ENCODE peak calls at places on chromosomes 5 and 9, in nine cellular contexts. P, B, E, D, A, N, C, G and S are unnamed samples.

GRCh38 chr9:129406278-129407225 is 214.3 kb downstream of the C9orf50 start:
- DNase-seq in P (peak; percentile 95), B (no peak), E (no peak), D (no peak), A (peak; percentile 67), N (no peak), C (no peak), G (no peak), S (no peak)

GRCh38 chr5:149223081-149223848 is 48.4 kb upstream of the AFAP1L1 start:
- DNase-seq in P (no peak), B (no peak), E (no peak), D (no peak), A (no peak), N (no peak), C (no peak), G (no peak), S (no peak)

GRCh38 chr9:78677326-78677725 is 380.4 kb downstream of the PSAT1 start:
- DNase-seq in P (no peak), B (no peak), E (no peak), D (no peak), A (no peak), N (no peak), C (no peak), G (no peak), S (no peak)

GRCh38 chr9:109794361-109795012 is 14.5 kb downstream of the PALM2AKAP2 start:
- DNase-seq in P (no peak), B (no peak), E (no peak), D (no peak), A (no peak), N (no peak), C (no peak), G (no peak), S (no peak)

GRCh38 chr9:109652971-109653370 is 127.0 kb upstream of the PALM2AKAP2 start:
- DNase-seq in P (no peak), B (no peak), E (no peak), D (no peak), A (no peak), N (peak; percentile 5), C (no peak), G (peak; percentile 10), S (no peak)

GRCh38 chr5:85843535-85843934 is 774.2 kb upstream of the COX7C start:
- DNase-seq in P (no peak), B (no peak), E (no peak), D (no peak), A (no peak), N (no peak), C (no peak), G (no peak), S (peak; percentile 46)

GRCh38 chr5:126124706-126125345 is 298.4 kb upstream of the GRAMD2B start:
- DNase-seq in P (no peak), B (no peak), E (no peak), D (no peak), A (no peak), N (no peak), C (no peak), G (no peak), S (no peak)

GRCh38 chr5:2876183-2876582 is 124.7 kb upstream of the IRX2 start:
- DNase-seq in P (no peak), B (peak; percentile 64), E (no peak), D (no peak), A (no peak), N (no peak), C (no peak), G (no peak), S (peak; percentile 32)

GRCh38 chr5:132134384-132134783 is 60.8 kb downstream of the CSF2 start:
- DNase-seq in P (no peak), B (no peak), E (no peak), D (no peak), A (no peak), N (peak; percentile 15), C (no peak), G (peak; percentile 8), S (no peak)

GRCh38 chr5:77768978-77769377 is 7.2 kb downstream of the TBCA start:
- DNase-seq in P (no peak), B (no peak), E (no peak), D (no peak), A (no peak), N (no peak), C (no peak), G (no peak), S (no peak)

GRCh38 chr5:105752801-105753200 is 1917.9 kb downstream of the EFNA5 start:
- DNase-seq in P (no peak), B (no peak), E (no peak), D (no peak), A (no peak), N (no peak), C (no peak), G (no peak), S (no peak)

GRCh38 chr5:54062958-54063357 is 247.4 kb downstream of the ARL15 start:
- DNase-seq in P (no peak), B (no peak), E (no peak), D (no peak), A (no peak), N (no peak), C (no peak), G (no peak), S (no peak)

GRCh38 chr9:86217076-86217475 is 42.4 kb downstream of the C9orf153 start:
- DNase-seq in P (no peak), B (no peak), E (no peak), D (no peak), A (no peak), N (no peak), C (no peak), G (no peak), S (no peak)

GRCh38 chr5:176153741-176154140 is 84.5 kb upstream of the SIMC1 start:
- DNase-seq in P (no peak), B (peak; percentile 77), E (no peak), D (no peak), A (no peak), N (no peak), C (no peak), G (peak; percentile 65), S (no peak)

GRCh38 chr5:159955056-159955624 is 38.9 kb downstream of the ADRA1B start:
- DNase-seq in P (no peak), B (no peak), E (no peak), D (no peak), A (no peak), N (no peak), C (no peak), G (no peak), S (no peak)

GRCh38 chr5:25570067-25570583 is 925.3 kb upstream of the CDH10 start:
- DNase-seq in P (no peak), B (no peak), E (no peak), D (no peak), A (no peak), N (no peak), C (no peak), G (no peak), S (no peak)

GRCh38 chr5:123817267-123817666 is 305.3 kb downstream of the CSNK1G3 start:
- DNase-seq in P (no peak), B (no peak), E (no peak), D (no peak), A (no peak), N (no peak), C (no peak), G (no peak), S (no peak)

DNA sequence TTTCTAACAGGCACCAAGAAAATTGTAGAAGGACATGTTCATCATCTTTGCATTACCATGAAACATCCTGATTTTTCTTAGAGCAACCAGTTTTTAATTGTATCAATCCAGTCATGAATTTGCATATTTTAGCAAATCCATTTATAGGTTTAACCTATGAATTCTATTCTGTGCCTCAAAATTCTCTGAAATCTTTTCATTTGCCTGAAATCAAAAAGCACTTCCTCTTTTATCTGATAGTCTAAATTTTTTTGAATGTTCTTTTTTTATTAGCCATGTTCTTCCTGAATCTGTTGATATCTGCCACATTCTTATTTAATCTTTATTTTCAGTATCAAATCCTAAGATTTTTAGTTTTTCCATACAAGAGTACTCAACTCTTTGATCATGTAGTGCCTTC is 36.9 kb upstream of the SRP19 start:
- DNase-seq in P (no peak), B (no peak), E (no peak), D (no peak), A (no peak), N (no peak), C (no peak), G (no peak), S (no peak)
- TF ChIP-seq POLR2AphosphoS5 in P (no peak), B (no peak), E (no peak), D (no peak), A (no peak), N (no peak), C (no peak), G (no peak), S (no peak)

GRCh38 chr5:157100140-157100679 is 8.6 kb downstream of the HAVCR2 start:
- DNase-seq in P (no peak), B (no peak), E (peak; percentile 27), D (peak; percentile 11), A (no peak), N (no peak), C (no peak), G (no peak), S (no peak)
- TF ChIP-seq EP300 in P (no peak), B (no peak), E (no peak), D (no peak), A (no peak), N (no peak), C (no peak), G (no peak), S (no peak)

GRCh38 chr9:127698985-127699670 is 7.7 kb upstream of the CFAP157 start:
- DNase-seq in P (peak; percentile 98), B (peak; percentile 99), E (peak; percentile 99), D (peak; percentile 73), A (peak; percentile 96), N (no peak), C (peak; percentile 85), G (peak; percentile 98), S (peak; percentile 99)
- TF ChIP-seq POLR2AphosphoS5 in P (peak; percentile 65), B (peak; percentile 94), E (peak; percentile 59), D (no peak), A (peak; percentile 85), N (no peak), C (peak; percentile 73), G (peak; percentile 30), S (peak; percentile 80)

DNA sequence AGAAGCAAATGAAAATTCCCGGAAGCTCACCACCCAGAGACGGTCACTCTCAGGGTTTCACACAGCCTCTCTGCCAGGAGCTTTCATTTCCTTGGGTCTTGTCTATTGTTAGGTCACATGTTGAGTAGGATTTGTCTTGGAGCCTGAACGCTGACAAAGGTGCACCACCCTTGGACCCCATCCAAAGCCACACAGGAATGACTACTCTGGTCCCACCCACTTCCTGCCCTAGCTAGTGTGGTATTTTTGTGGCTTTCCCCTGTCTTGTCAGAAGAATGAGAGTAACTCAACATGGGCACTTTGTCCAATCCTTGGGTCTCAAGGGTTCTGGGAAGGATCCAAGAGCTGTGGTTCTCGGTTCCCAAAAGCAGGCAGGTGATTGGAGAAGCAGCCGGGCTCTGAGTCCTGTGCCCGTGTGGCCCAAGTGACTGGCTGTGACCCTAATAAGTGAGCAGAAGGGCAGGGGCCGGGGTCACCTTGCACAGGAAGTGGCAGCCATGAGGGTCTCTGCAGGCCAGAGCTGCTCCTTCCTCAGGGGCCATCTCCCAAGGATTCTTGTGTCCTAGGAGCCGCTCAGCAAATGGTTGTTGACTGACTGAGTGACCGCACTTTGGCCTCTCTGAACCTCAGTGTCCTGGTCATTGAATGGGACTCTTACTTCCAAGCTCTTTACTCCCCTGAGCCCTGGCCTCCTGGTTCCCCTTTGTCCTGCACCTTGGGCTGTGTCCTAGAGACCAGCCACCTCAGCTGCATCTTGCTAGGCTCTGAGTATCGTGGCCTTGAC is 6.9 kb downstream of the FGD3 start:
- DNase-seq in P (no peak), B (no peak), E (peak; percentile 66), D (peak; percentile 61), A (peak; percentile 71), N (no peak), C (no peak), G (no peak), S (no peak)
- TF ChIP-seq EP300 in P (no peak), B (no peak), E (peak; percentile 4), D (no peak), A (no peak), N (no peak), C (no peak), G (no peak), S (no peak)